ENCODE peak calls at places on chromosomes 11 and 22, in eight cellular contexts. X, N, V, A, Y, L, K and M are unnamed samples.

GRCh38 chr22:45296628-45297297 is 12.0 kb downstream of the UPK3A start:
- DNase-seq in A (no peak), L (no peak), K (no peak), Y (no peak), V (no peak), N (no peak), X (no peak), M (no peak)

GRCh38 chr11:112042161-112042960 is 17.2 kb downstream of the DLAT start:
- DNase-seq in X (peak; percentile 12), A (peak; percentile 62), V (no peak), K (no peak), L (no peak), Y (no peak), N (no peak), M (no peak)

GRCh38 chr11:130916238-130916855 is at the start of gene SNX19:
- DNase-seq in K (peak; percentile 60), V (peak; percentile 94), X (peak; percentile 90), N (peak; percentile 90), A (peak; percentile 92), L (peak; percentile 93), Y (peak; percentile 92), M (peak; percentile 95)

GRCh38 chr22:43094551-43094950 is 5.4 kb upstream of the TTLL1 start:
- DNase-seq in A (no peak), V (no peak), L (no peak), N (peak; percentile 56), K (no peak), X (no peak), Y (no peak), M (no peak)

GRCh38 chr11:85661972-85662664 is 2.8 kb downstream of the CREBZF start:
- DNase-seq in K (no peak), X (peak; percentile 38), Y (no peak), L (no peak), N (no peak), V (no peak), A (no peak), M (no peak)

GRCh38 chr11:32015435-32015834 is 75.4 kb upstream of the RCN1 start:
- DNase-seq in K (no peak), X (no peak), A (no peak), L (no peak), Y (no peak), N (no peak), V (no peak), M (no peak)

GRCh38 chr11:33747969-33748368 is 11.7 kb upstream of the CD59 start:
- DNase-seq in K (no peak), X (peak; percentile 81), V (no peak), A (no peak), Y (no peak), N (no peak), L (no peak), M (no peak)

GRCh38 chr11:13040969-13041561 is 31.9 kb downstream of the RASSF10 start:
- DNase-seq in X (no peak), Y (no peak), K (no peak), L (no peak), N (no peak), V (no peak), A (no peak), M (no peak)

GRCh38 chr11:104781719-104782376 is 116.4 kb downstream of the CASP12 start:
- DNase-seq in N (no peak), Y (peak; percentile 46), V (no peak), X (no peak), L (no peak), A (peak; percentile 18), K (no peak), M (no peak)

GRCh38 chr22:26322179-26322905 is 106.7 kb upstream of the ASPHD2 start:
- DNase-seq in K (no peak), X (no peak), N (peak; percentile 43), A (peak; percentile 98), L (no peak), Y (no peak), V (no peak), M (no peak)

GRCh38 chr11:66115638-66116410 is 45.8 kb downstream of the PACS1 start:
- DNase-seq in V (no peak), K (no peak), Y (no peak), N (no peak), A (no peak), L (no peak), X (no peak), M (peak; percentile 31)

GRCh38 chr22:41361716-41362310 is 19.9 kb upstream of the TEF start:
- DNase-seq in N (no peak), K (no peak), Y (no peak), V (no peak), A (no peak), X (peak; percentile 69), L (no peak), M (no peak)

GRCh38 chr11:27100534-27100933 is 59.9 kb downstream of the BBOX1 start:
- DNase-seq in K (no peak), Y (no peak), N (no peak), L (no peak), X (peak; percentile 34), A (no peak), V (no peak), M (no peak)

GRCh38 chr11:14972581-14973490 is 685 bp upstream of the CALCA start:
- DNase-seq in L (no peak), X (no peak), A (peak; percentile 22), Y (peak; percentile 47), V (no peak), K (no peak), N (no peak), M (peak; percentile 15)

GRCh38 chr22:50247748-50248147 is 2.9 kb upstream of the TUBGCP6 start:
- DNase-seq in V (no peak), Y (peak; percentile 87), L (no peak), X (peak; percentile 45), K (no peak), N (no peak), A (peak; percentile 96), M (peak; percentile 66)

GRCh38 chr22:31104869-31105268 is 2.5 kb downstream of the SELENOM start:
- DNase-seq in Y (peak; percentile 93), K (no peak), A (peak; percentile 89), N (no peak), L (no peak), X (no peak), V (no peak), M (peak; percentile 90)
- H3K27ac ChIP-seq in Y (no peak overlapping the region), K (no peak overlapping the region), A (no peak overlapping the region), N (no peak overlapping the region), L (peak overlapping the region; percentile 99), X (no peak overlapping the region), V (no peak overlapping the region), M (no peak overlapping the region)

GRCh38 chr11:72820439-72821139 is 6.4 kb downstream of the ATG16L2 start:
- DNase-seq in Y (no peak), K (no peak), N (no peak), A (no peak), V (no peak), L (no peak), X (no peak), M (no peak)
- H3K27ac ChIP-seq in Y (no peak overlapping the region), K (no peak overlapping the region), N (no peak overlapping the region), A (no peak overlapping the region), V (no peak overlapping the region), L (no peak overlapping the region), X (no peak overlapping the region), M (no peak overlapping the region)

DNA sequence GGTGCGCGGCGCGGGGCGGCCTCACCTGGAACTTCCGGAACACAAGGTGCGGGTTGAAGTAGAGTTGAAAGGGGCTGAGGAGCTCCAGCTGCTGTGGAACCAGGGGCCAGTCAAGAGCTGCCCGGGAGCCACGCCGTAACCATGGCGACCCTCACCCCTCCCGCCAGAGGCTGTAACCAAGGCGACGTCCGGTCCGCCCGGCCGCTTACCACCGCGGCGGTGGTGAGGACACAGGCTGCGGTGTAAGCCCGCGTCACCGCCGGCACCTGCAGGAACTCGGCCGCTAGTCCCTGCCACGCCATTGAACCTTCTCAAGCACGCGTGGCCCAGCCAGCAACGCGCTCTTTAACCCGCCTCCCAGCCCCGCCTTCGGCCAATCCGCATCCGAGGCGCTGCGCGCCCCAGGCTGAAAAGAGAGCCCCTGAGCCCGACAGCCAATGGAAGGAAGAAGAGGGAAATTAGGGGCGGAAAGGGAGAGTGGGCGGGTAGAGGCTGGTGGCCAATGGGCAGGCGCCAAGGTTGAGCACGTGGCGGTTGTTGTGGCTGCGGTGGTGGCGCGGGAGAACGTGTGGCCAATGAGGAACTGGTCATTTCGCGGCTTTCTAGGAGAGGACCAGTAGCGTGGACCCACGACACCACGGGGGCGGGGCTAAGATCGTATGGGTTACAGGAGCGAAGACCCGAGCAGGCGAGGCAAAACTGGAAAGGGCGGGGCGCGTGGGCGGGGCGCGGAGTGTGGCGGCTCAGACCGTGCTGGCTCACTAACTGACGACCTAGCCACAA is at the start of gene DERL3:
- DNase-seq in V (peak; percentile 99), A (peak; percentile 100), Y (peak; percentile 100), N (peak; percentile 73), K (peak; percentile 71), X (peak; percentile 96), L (peak; percentile 97), M (peak; percentile 99)
- H3K27ac ChIP-seq in V (peak within 1 kb of the TSS; percentile 63), A (no peak within 1 kb of the TSS), Y (no peak within 1 kb of the TSS), N (no peak within 1 kb of the TSS), K (no peak within 1 kb of the TSS), X (no peak within 1 kb of the TSS), L (peak within 1 kb of the TSS; percentile 53), M (no peak within 1 kb of the TSS)

GRCh38 chr22:36316419-36316818 is 63.5 kb downstream of the APOL1 start:
- DNase-seq in A (no peak), K (no peak), X (no peak), Y (no peak), N (no peak), L (no peak), V (no peak), M (no peak)
- H3K27ac ChIP-seq in A (no peak overlapping the region), K (no peak overlapping the region), X (no peak overlapping the region), Y (no peak overlapping the region), N (no peak overlapping the region), L (peak overlapping the region; percentile 29), V (no peak overlapping the region), M (no peak overlapping the region)

DNA sequence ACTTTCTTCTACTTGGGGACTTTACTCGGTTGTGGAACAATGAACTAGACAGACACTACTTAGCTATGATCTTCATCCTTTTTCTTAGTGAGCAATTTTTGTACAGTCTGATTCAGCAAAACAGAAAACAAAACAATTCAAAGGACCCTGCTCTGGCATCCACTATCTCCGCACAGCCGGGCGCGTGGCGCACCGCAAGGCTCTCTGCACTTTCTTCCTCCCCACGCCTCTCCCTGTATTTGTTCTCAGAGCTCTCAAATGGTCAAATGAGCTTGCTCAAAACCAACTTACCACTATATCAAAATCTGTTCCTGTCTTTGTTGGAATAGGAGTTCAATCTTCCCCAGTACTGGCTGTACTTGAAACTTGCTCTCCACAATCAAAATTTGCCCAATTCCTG is 7.4 kb downstream of the EEF1G start:
- DNase-seq in N (no peak), L (no peak), V (no peak), K (no peak), X (no peak), Y (no peak), A (no peak), M (no peak)
- H3K27ac ChIP-seq in N (peak overlapping the region; percentile 36), L (no peak overlapping the region), V (no peak overlapping the region), K (no peak overlapping the region), X (no peak overlapping the region), Y (peak overlapping the region; percentile 15), A (no peak overlapping the region), M (peak overlapping the region; percentile 58)